ENCODE peak calls at places on chromosomes 6 and 20, in seven cellular contexts. C is activated naive CD4-positive, alpha-beta T cell; Y is activated CD8-positive, alpha-beta memory T cell treated with anti-CD3 and anti-CD28 coated beads for 4 hours; I is mesothelial cell of epicardium; A is NCI-H1092; P is iris pigment epithelial cell; W is retina. J is an unnamed sample.

GRCh38 chr6:148572676-148573335 is 174.0 kb upstream of the UST start:
- DNase-seq in C (no peak), Y (no peak), I (no peak), A (no peak), P (no peak), W (no peak), J (no peak)

GRCh38 chr6:157989541-157990289 is 8.1 kb downstream of the SYNJ2 start:
- DNase-seq in C (no peak), Y (no peak), I (no peak), A (peak; percentile 73), P (peak; percentile 63), W (no peak), J (peak; percentile 63)

GRCh38 chr20:45867811-45868176 is 10.4 kb downstream of the ZSWIM3 start:
- DNase-seq in C (no peak), Y (no peak), I (no peak), A (no peak), P (peak; percentile 73), W (no peak), J (no peak)

GRCh38 chr6:67433124-67433523 is 1202.0 kb upstream of the ADGRB3 start:
- DNase-seq in C (no peak), Y (no peak), I (no peak), A (no peak), P (peak; percentile 3), W (no peak), J (peak; percentile 35)

GRCh38 chr6:78845567-78845966 is 21.8 kb upstream of the IRAK1BP1 start:
- DNase-seq in C (no peak), Y (no peak), I (no peak), A (no peak), P (no peak), W (no peak), J (no peak)

GRCh38 chr6:11815231-11815630 is 36.6 kb upstream of the ADTRP start:
- DNase-seq in C (no peak), Y (no peak), I (no peak), A (no peak), P (peak; percentile 62), W (no peak), J (no peak)

GRCh38 chr6:82017316-82017715 is 230.2 kb downstream of the IBTK start:
- DNase-seq in C (no peak), Y (no peak), I (no peak), A (no peak), P (peak; percentile 90), W (no peak), J (peak; percentile 9)

GRCh38 chr6:57303931-57304681 is 13.3 kb upstream of the PRIM2 start:
- DNase-seq in C (no peak), Y (no peak), I (no peak), A (no peak), P (peak; percentile 67), W (no peak), J (peak; percentile 52)

GRCh38 chr6:16688984-16689636 is 72.2 kb downstream of the ATXN1 start:
- DNase-seq in C (no peak), Y (no peak), I (no peak), A (no peak), P (peak; percentile 90), W (no peak), J (no peak)

GRCh38 chr20:57657537-57658446 is 37.6 kb upstream of the ZBP1 start:
- DNase-seq in C (peak; percentile 38), Y (no peak), I (peak; percentile 29), A (peak; percentile 53), P (no peak), W (no peak), J (no peak)

GRCh38 chr6:170253226-170253909 is 37.5 kb downstream of the DLL1 start:
- DNase-seq in C (no peak), Y (no peak), I (no peak), A (peak; percentile 79), P (no peak), W (no peak), J (no peak)

GRCh38 chr6:12062605-12063004 is 50.5 kb downstream of the HIVEP1 start:
- DNase-seq in C (no peak), Y (no peak), I (no peak), A (no peak), P (no peak), W (no peak), J (no peak)

GRCh38 chr6:4491501-4492260 is 284.5 kb upstream of the CDYL start:
- DNase-seq in C (no peak), Y (no peak), I (no peak), A (no peak), P (peak; percentile 45), W (no peak), J (no peak)